ENCODE peak calls at places on chromosomes 13 and 19, in five cellular contexts. B is activated naive CD8-positive, alpha-beta T cell treated with anti-CD3 and anti-CD28 coated beads, Interleukin-2, amount 50 U/mL, for 24 hours; V is NCI-H146; C is stimulated activated CD4-positive, alpha-beta T cell treated with anti-CD3 and anti-CD28 coated beads, Interleukin-4, amount 100 ng/mL, for 48 hours; Q is globus pallidus. A is an unnamed sample.

GRCh38 chr13:23986619-23987018 is 89.3 kb upstream of the C1QTNF9B start:
- DNase-seq in V (no peak), C (no peak), B (no peak), Q (peak), A (no peak)

GRCh38 chr13:39655041-39655568 is 357 bp upstream of the COG6 start:
- DNase-seq in Q (no peak), C (no peak), B (no peak), V (no peak), A (no peak)

GRCh38 chr19:32041681-32042292 is 303.6 kb upstream of the ZNF507 start:
- DNase-seq in B (peak), Q (peak), C (peak), V (no peak), A (no peak)

GRCh38 chr19:4516939-4517300 is 1.4 kb downstream of the PLIN4 start:
- DNase-seq in V (no peak), C (no peak), Q (no peak), B (no peak), A (no peak)

GRCh38 chr19:38841787-38842438 is 7.9 kb downstream of the HNRNPL start:
- DNase-seq in V (no peak), B (no peak), Q (no peak), C (no peak), A (no peak)

GRCh38 chr19:4009990-4010807 is 2.7 kb downstream of the PIAS4 start:
- DNase-seq in Q (no peak), C (no peak), B (no peak), V (no peak), A (no peak)

GRCh38 chr13:21717817-21718216 is 46.9 kb downstream of the FGF9 start:
- DNase-seq in B (no peak), V (no peak), Q (no peak), C (no peak), A (no peak)

GRCh38 chr13:85223883-85224656 is 575.1 kb downstream of the SLITRK6 start:
- DNase-seq in B (no peak), V (no peak), C (no peak), Q (no peak), A (no peak)

GRCh38 chr19:44476559-44477408 is 23.5 kb downstream of the ZNF180 start:
- DNase-seq in B (no peak), C (no peak), V (peak), Q (no peak), A (no peak)

GRCh38 chr19:19185853-19186728 is 5.9 kb downstream of the BORCS8 start:
- DNase-seq in Q (no peak), B (peak), C (peak), V (peak), A (no peak)

GRCh38 chr13:46307554-46307953 is 79.5 kb downstream of the RUBCNL start:
- DNase-seq in C (no peak), V (no peak), Q (no peak), B (no peak), A (no peak)

GRCh38 chr13:49366841-49367240 is 77.0 kb downstream of the CAB39L start:
- DNase-seq in Q (no peak), V (no peak), C (no peak), B (no peak), A (no peak)

GRCh38 chr19:8361921-8362793 is 1.8 kb upstream of the ANGPTL4 start:
- DNase-seq in C (peak), B (peak), V (peak), Q (peak), A (no peak)

GRCh38 chr13:48165727-48166126 is 67.3 kb upstream of the ITM2B start:
- DNase-seq in Q (no peak), B (no peak), C (no peak), V (no peak), A (no peak)

GRCh38 chr19:7874080-7874856 is at the start of gene PRR36:
- DNase-seq in B (no peak), C (no peak), V (peak), Q (no peak), A (no peak)

GRCh38 chr19:40612831-40613668 is 11.9 kb downstream of the LTBP4 start:
- DNase-seq in B (peak), V (no peak), Q (no peak), C (peak), A (no peak)

GRCh38 chr13:25575562-25575961 is 203.8 kb downstream of the ATP8A2 start:
- DNase-seq in Q (no peak), V (no peak), C (no peak), B (no peak), A (no peak)

GRCh38 chr19:41332468-41332867 is 21.3 kb downstream of the TGFB1 start:
- DNase-seq in Q (no peak), C (no peak), V (no peak), B (no peak), A (no peak)

GRCh38 chr13:108987945-108988344 is 358.5 kb downstream of the MYO16 start:
- DNase-seq in C (no peak), Q (no peak), B (no peak), V (no peak), A (no peak)

GRCh38 chr13:102286326-102286725 is 115.5 kb downstream of the FGF14 start:
- DNase-seq in Q (no peak), V (no peak), B (no peak), C (no peak), A (no peak)

GRCh38 chr13:40777166-40777956 is 6.4 kb upstream of the MRPS31 start:
- DNase-seq in C (no peak), V (peak), Q (peak), B (peak), A (no peak)

GRCh38 chr13:71242191-71242590 is 624.8 kb downstream of the DACH1 start:
- DNase-seq in V (peak), B (no peak), Q (peak), C (no peak), A (no peak)

GRCh38 chr19:49390131-49390977 is 2.3 kb downstream of the KASH5 start:
- DNase-seq in C (no peak), Q (no peak), B (no peak), V (peak), A (no peak)

GRCh38 chr19:51572415-51572814 is 1.3 kb downstream of the ZNF175 start:
- DNase-seq in Q (no peak), C (no peak), B (no peak), V (no peak), A (no peak)

GRCh38 chr13:70310720-70311119 is 202.5 kb upstream of the KLHL1 start:
- DNase-seq in Q (peak), C (no peak), V (peak), B (no peak), A (no peak)

GRCh38 chr13:32253911-32254399 is 61.2 kb downstream of the ZAR1L start:
- DNase-seq in B (no peak), V (no peak), Q (no peak), C (no peak), A (no peak)

GRCh38 chr19:13790354-13790753 is 4.9 kb upstream of the ZSWIM4 start:
- DNase-seq in C (no peak), V (no peak), B (no peak), Q (no peak), A (no peak)